ENCODE peak calls at places on chromosome 7, in nine cellular contexts. U is SJSA1, V is skeletal muscle cell, X is LHCN-M2, O is WERI-Rb-1, Q is NCI-H2081, C is GF-D8, J is NCI-H1092 treated with DMSO at 0.1 percent for 48 hours, K is endothelial cell. T is an unnamed sample.

GRCh38 chr7:75650671-75651070 is 88.1 kb downstream of the HIP1 start:
- DNase-seq in U (no peak), V (no peak), X (no peak), O (peak; percentile 68), Q (peak; percentile 60), C (no peak), J (peak; percentile 91), K (no peak), T (peak; percentile 70)

GRCh38 chr7:113331155-113331898 is 213.0 kb upstream of the SMIM30 start:
- DNase-seq in U (no peak), V (no peak), X (no peak), O (peak; percentile 94), Q (no peak), C (no peak), J (no peak), K (no peak), T (peak; percentile 34)

GRCh38 chr7:122299935-122300606 is 4.5 kb downstream of the FEZF1 start:
- DNase-seq in U (no peak), V (no peak), X (no peak), O (no peak), Q (no peak), C (no peak), J (no peak), K (no peak), T (no peak)

GRCh38 chr7:108525327-108525984 is 479 bp downstream of the PNPLA8 start:
- DNase-seq in U (no peak), V (peak; percentile 75), X (peak; percentile 73), O (peak; percentile 81), Q (peak; percentile 86), C (peak; percentile 66), J (peak; percentile 94), K (no peak), T (peak; percentile 94)

GRCh38 chr7:44244282-44244681 is 43.5 kb downstream of the YKT6 start:
- DNase-seq in U (no peak), V (no peak), X (no peak), O (peak; percentile 62), Q (no peak), C (no peak), J (no peak), K (peak; percentile 69), T (peak; percentile 59)

GRCh38 chr7:152462995-152463713 is 27.4 kb upstream of the KMT2C start:
- DNase-seq in U (peak; percentile 48), V (peak; percentile 18), X (peak; percentile 61), O (peak; percentile 51), Q (peak; percentile 42), C (no peak), J (peak; percentile 93), K (no peak), T (no peak)

GRCh38 chr7:27185013-27185707 is at the start of gene HOXA11:
- DNase-seq in U (peak; percentile 79), V (peak; percentile 89), X (peak; percentile 48), O (peak; percentile 4), Q (peak; percentile 57), C (peak; percentile 99), J (no peak), K (no peak), T (no peak)

GRCh38 chr7:20560325-20561180 is 54.9 kb upstream of the ABCB5 start:
- DNase-seq in U (no peak), V (no peak), X (no peak), O (no peak), Q (no peak), C (no peak), J (no peak), K (no peak), T (no peak)